ENCODE peak calls at places on chromosomes 12 and 14, in nine cellular contexts. D is breast epithelium, S is heart right ventricle, F is foreskin fibroblast, J is AG10803, W is GM23248, P is testis, Z is coronary artery, U is choroid plexus epithelial cell. C is an unnamed sample.

GRCh38 chr12:3492868-3493224 is 1.8 kb downstream of the PRMT8 start:
- DNase-seq in D (no peak), S (no peak), F (no peak), J (no peak), W (no peak), P (no peak), Z (no peak), U (no peak), C (no peak)

GRCh38 chr12:82650627-82651337 is 35.9 kb upstream of the TMTC2 start:
- DNase-seq in D (no peak), S (no peak), F (peak; percentile 13), J (no peak), W (peak; percentile 39), P (no peak), Z (no peak), U (peak; percentile 43), C (peak; percentile 41)

GRCh38 chr12:46209165-46209564 is 59.7 kb downstream of the SLC38A1 start:
- DNase-seq in D (no peak), S (no peak), F (peak; percentile 29), J (peak; percentile 40), W (peak; percentile 66), P (no peak), Z (no peak), U (peak; percentile 51), C (peak; percentile 34)

GRCh38 chr12:111624540-111624939 is 25.4 kb upstream of the ATXN2 start:
- DNase-seq in D (no peak), S (no peak), F (no peak), J (no peak), W (no peak), P (no peak), Z (no peak), U (no peak), C (no peak)

GRCh38 chr14:104984056-104984894 is 1.3 kb upstream of the CLBA1 start:
- DNase-seq in D (no peak), S (no peak), F (no peak), J (no peak), W (no peak), P (no peak), Z (no peak), U (no peak), C (no peak)

GRCh38 chr12:26471560-26471959 is 276.2 kb downstream of the SSPN start:
- DNase-seq in D (no peak), S (no peak), F (peak; percentile 25), J (peak; percentile 54), W (peak; percentile 73), P (no peak), Z (no peak), U (peak; percentile 64), C (peak; percentile 68)

GRCh38 chr14:55133416-55133815 is 4.4 kb downstream of the LGALS3 start:
- DNase-seq in D (no peak), S (no peak), F (peak; percentile 36), J (no peak), W (peak; percentile 73), P (peak; percentile 60), Z (no peak), U (peak; percentile 61), C (no peak)

GRCh38 chr12:117421987-117422386 is 60.6 kb upstream of the NOS1 start:
- DNase-seq in D (no peak), S (no peak), F (no peak), J (no peak), W (no peak), P (no peak), Z (no peak), U (no peak), C (no peak)

GRCh38 chr14:104348741-104349140 is 210.4 kb downstream of the KIF26A start:
- DNase-seq in D (no peak), S (no peak), F (no peak), J (no peak), W (no peak), P (no peak), Z (peak; percentile 52), U (no peak), C (no peak)

GRCh38 chr14:54147285-54147684 is 190.7 kb upstream of the BMP4 start:
- DNase-seq in D (no peak), S (no peak), F (no peak), J (no peak), W (peak; percentile 57), P (no peak), Z (no peak), U (peak; percentile 81), C (peak; percentile 82)

GRCh38 chr12:80442426-80443222 is 1.4 kb upstream of the PTPRQ start:
- DNase-seq in D (no peak), S (no peak), F (no peak), J (no peak), W (no peak), P (no peak), Z (no peak), U (peak; percentile 78), C (peak; percentile 38)

GRCh38 chr12:74747305-74747704 is 209.7 kb downstream of the ATXN7L3B start:
- DNase-seq in D (no peak), S (no peak), F (peak; percentile 1), J (peak; percentile 3), W (peak; percentile 13), P (no peak), Z (no peak), U (peak; percentile 69), C (peak; percentile 70)

GRCh38 chr14:22821193-22822016 is 6.2 kb upstream of the SLC7A7 start:
- DNase-seq in D (no peak), S (no peak), F (no peak), J (no peak), W (peak; percentile 20), P (no peak), Z (no peak), U (peak; percentile 63), C (peak; percentile 42)

GRCh38 chr12:48165089-48166031 is 8.0 kb upstream of the ASB8 start:
- DNase-seq in D (no peak), S (no peak), F (peak; percentile 33), J (peak; percentile 67), W (peak; percentile 66), P (no peak), Z (no peak), U (peak; percentile 81), C (peak; percentile 52)

GRCh38 chr12:128830505-128830893 is 6.7 kb upstream of the SLC15A4 start:
- DNase-seq in D (no peak), S (no peak), F (no peak), J (no peak), W (no peak), P (no peak), Z (no peak), U (no peak), C (no peak)

GRCh38 chr14:64758711-64759554 is 54.7 kb downstream of the PLEKHG3 start:
- DNase-seq in D (no peak), S (no peak), F (peak; percentile 91), J (peak; percentile 94), W (peak; percentile 90), P (peak; percentile 65), Z (no peak), U (peak; percentile 97), C (peak; percentile 88)

GRCh38 chr14:38788060-38788459 is 315.0 kb downstream of the SEC23A start:
- DNase-seq in D (no peak), S (no peak), F (no peak), J (no peak), W (peak; percentile 30), P (no peak), Z (no peak), U (no peak), C (no peak)

GRCh38 chr14:99190696-99191662 is 81.0 kb downstream of the BCL11B start:
- DNase-seq in D (no peak), S (no peak), F (no peak), J (no peak), W (no peak), P (no peak), Z (no peak), U (no peak), C (no peak)

GRCh38 chr14:24310387-24310665 is 386 bp downstream of the LTB4R2 start:
- DNase-seq in D (no peak), S (no peak), F (no peak), J (no peak), W (no peak), P (no peak), Z (no peak), U (no peak), C (no peak)
- H3K4me3 ChIP-seq in D (peak overlapping the region; percentile 77), S (peak overlapping the region; percentile 62), F (peak overlapping the region; percentile 34), J (no peak overlapping the region), W (peak overlapping the region; percentile 59), P (peak overlapping the region; percentile 65), Z (peak overlapping the region; percentile 84), U (peak overlapping the region; percentile 49), C (no peak overlapping the region)

GRCh38 chr12:53995311-53996187 is 4.4 kb upstream of the HOXC9 start:
- DNase-seq in D (no peak), S (no peak), F (peak; percentile 72), J (peak; percentile 77), W (peak; percentile 64), P (no peak), Z (no peak), U (no peak), C (no peak)

GRCh38 chr12:53996886-53997217 is 3.1 kb upstream of the HOXC9 start:
- DNase-seq in D (no peak), S (no peak), F (no peak), J (no peak), W (no peak), P (no peak), Z (no peak), U (no peak), C (no peak)

GRCh38 chr12:53994691-53995310 is 5.2 kb upstream of the HOXC9 start:
- DNase-seq in D (no peak), S (no peak), F (no peak), J (no peak), W (no peak), P (no peak), Z (no peak), U (no peak), C (no peak)

GRCh38 chr12:53997324-53998173 is 2.4 kb upstream of the HOXC9 start:
- DNase-seq in D (no peak), S (no peak), F (no peak), J (peak; percentile 17), W (no peak), P (no peak), Z (no peak), U (no peak), C (no peak)

GRCh38 chr12:53996188-53996885 is 3.6 kb upstream of the HOXC9 start:
- DNase-seq in D (no peak), S (no peak), F (no peak), J (no peak), W (no peak), P (no peak), Z (no peak), U (no peak), C (no peak)
- H3K4me3 ChIP-seq in D (peak overlapping the region; percentile 71), S (peak overlapping the region; percentile 57), F (peak overlapping the region; percentile 53), J (peak overlapping the region; percentile 98), W (no peak overlapping the region), P (peak overlapping the region; percentile 38), Z (peak overlapping the region; percentile 70), U (peak overlapping the region; percentile 46), C (peak overlapping the region; percentile 29)

DNA sequence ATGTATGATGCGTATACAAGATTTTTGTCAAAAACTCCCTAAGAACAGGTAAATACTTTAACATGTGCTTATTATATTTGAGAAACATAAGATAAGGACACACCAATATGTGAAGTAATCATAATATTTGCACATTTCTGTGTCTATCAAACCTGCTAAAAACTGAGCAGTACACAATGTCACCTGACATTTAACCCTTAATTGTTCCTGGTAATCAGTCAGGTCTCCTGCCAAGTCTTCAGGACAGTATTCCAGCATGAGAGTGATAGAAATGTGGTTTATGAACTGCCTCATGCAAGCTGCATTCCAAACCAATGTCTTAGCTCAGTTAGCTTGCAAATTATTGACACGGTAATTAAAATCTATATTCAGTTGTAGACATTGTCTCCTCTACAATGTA is 4.2 kb downstream of the SOX5 start:
- DNase-seq in D (no peak), S (no peak), F (no peak), J (no peak), W (no peak), P (no peak), Z (no peak), U (no peak), C (no peak)
- H3K4me3 ChIP-seq in D (no peak overlapping the region), S (no peak overlapping the region), F (no peak overlapping the region), J (no peak overlapping the region), W (no peak overlapping the region), P (no peak overlapping the region), Z (no peak overlapping the region), U (no peak overlapping the region), C (no peak overlapping the region)

GRCh38 chr14:75063491-75064204 is at the start of gene ACYP1:
- DNase-seq in D (peak; percentile 91), S (peak; percentile 94), F (peak; percentile 81), J (peak; percentile 84), W (peak; percentile 91), P (peak; percentile 96), Z (peak; percentile 95), U (peak; percentile 89), C (peak; percentile 89)
- H3K4me3 ChIP-seq in D (peak within 1 kb of the TSS; percentile 74), S (peak within 1 kb of the TSS; percentile 83), F (peak within 1 kb of the TSS; percentile 73), J (peak within 1 kb of the TSS; percentile 93), W (peak within 1 kb of the TSS; percentile 98), P (peak within 1 kb of the TSS; percentile 77), Z (peak within 1 kb of the TSS; percentile 92), U (peak within 1 kb of the TSS; percentile 95), C (peak within 1 kb of the TSS; percentile 75)